ENCODE peak calls at places on chromosomes 7 and 10, in seven cellular contexts. Q is activated CD8-positive, alpha-beta memory T cell treated with anti-CD3 and anti-CD28 coated beads for 4 hours; N is naive thymus-derived CD4-positive, alpha-beta T cell; P is cardiac septum; H is PC-3; W is PC-9; E is stimulated activated CD4-positive, alpha-beta T cell treated with anti-CD3 and anti-CD28 coated beads, Interleukin-4, amount 100 ng/mL, for 1 hour. R is an unnamed sample.
A peak's percentile ranks its signal among the peaks of the same experiment; 100 is the strongest.

GRCh38 chr10:50326757-50327701 is 75.7 kb upstream of the ASAH2 start:
- DNase-seq in Q (no peak), H (peak; percentile 100), E (no peak), P (no peak), W (no peak), N (no peak), R (peak; percentile 94)

GRCh38 chr7:25249772-25250171 is 21.5 kb upstream of the NPVF start:
- DNase-seq in E (no peak), Q (no peak), H (no peak), W (no peak), P (no peak), N (no peak), R (no peak)

GRCh38 chr7:32582036-32582435 is 86.7 kb downstream of the AVL9 start:
- DNase-seq in P (no peak), E (no peak), H (no peak), Q (no peak), N (no peak), W (no peak), R (no peak)

GRCh38 chr10:73650537-73651331 is 5.1 kb downstream of the SYNPO2L start:
- DNase-seq in P (peak; percentile 89), E (no peak), N (no peak), H (peak; percentile 53), W (no peak), Q (no peak), R (no peak)

GRCh38 chr10:28253174-28253783 is 49.6 kb downstream of the MPP7 start:
- DNase-seq in P (no peak), H (no peak), W (no peak), E (no peak), N (no peak), Q (no peak), R (no peak)

GRCh38 chr7:129853661-129854268 is 99.0 kb downstream of the UBE2H start:
- DNase-seq in W (peak; percentile 93), E (no peak), H (peak; percentile 75), P (no peak), Q (no peak), N (no peak), R (peak; percentile 97)

GRCh38 chr7:134510646-134511045 is 16.7 kb upstream of the AKR1B10 start:
- DNase-seq in N (no peak), E (no peak), W (no peak), H (no peak), P (no peak), Q (no peak), R (no peak)

GRCh38 chr10:122798704-122799231 is 46.9 kb downstream of the CUZD1 start:
- DNase-seq in E (no peak), P (no peak), Q (no peak), N (no peak), W (no peak), H (no peak), R (no peak)

GRCh38 chr10:17113889-17114288 is 15.7 kb downstream of the CUBN start:
- DNase-seq in P (no peak), E (no peak), W (no peak), H (no peak), N (no peak), Q (no peak), R (peak; percentile 68)

GRCh38 chr7:22378199-22378961 is 21.4 kb upstream of the RAPGEF5 start:
- DNase-seq in H (no peak), N (no peak), E (no peak), W (no peak), P (no peak), Q (no peak), R (no peak)

GRCh38 chr10:113853577-113854018 is 284 bp downstream of the DCLRE1A start:
- DNase-seq in P (no peak), H (peak; percentile 16), W (no peak), Q (no peak), E (no peak), N (no peak), R (no peak)

GRCh38 chr10:114110174-114110972 is 63.6 kb downstream of the CCDC186 start:
- DNase-seq in P (no peak), N (no peak), Q (no peak), E (no peak), W (no peak), H (peak; percentile 43), R (peak; percentile 50)

GRCh38 chr7:375491-375821 is 85.5 kb downstream of the FOXL3 start:
- DNase-seq in H (no peak), N (no peak), Q (no peak), P (peak; percentile 65), E (peak; percentile 0), W (no peak), R (no peak)

GRCh38 chr10:48496105-48496830 is 108.6 kb downstream of the ARHGAP22 start:
- DNase-seq in W (no peak), P (no peak), Q (no peak), N (no peak), E (no peak), H (no peak), R (no peak)

GRCh38 chr10:102418612-102419560 is at the start of gene PSD:
- DNase-seq in Q (no peak), P (no peak), H (no peak), W (no peak), N (no peak), E (no peak), R (no peak)

GRCh38 chr7:144941127-144941526 is 105.3 kb upstream of the TPK1 start:
- DNase-seq in N (no peak), Q (no peak), E (no peak), W (no peak), P (no peak), H (no peak), R (no peak)

GRCh38 chr7:41832936-41833335 is 130.0 kb upstream of the INHBA start:
- DNase-seq in E (no peak), P (no peak), Q (no peak), N (no peak), W (no peak), H (no peak), R (no peak)

GRCh38 chr7:43112941-43113621 is 634 bp downstream of the HECW1 start:
- DNase-seq in H (peak; percentile 29), Q (no peak), E (no peak), P (no peak), N (no peak), W (no peak), R (peak; percentile 46)

GRCh38 chr10:20622522-20623270 is 274.4 kb downstream of the NEBL start:
- DNase-seq in P (no peak), E (no peak), N (no peak), W (peak; percentile 80), H (peak; percentile 87), Q (no peak), R (peak; percentile 16)

GRCh38 chr7:108716783-108717182 is 147.1 kb downstream of the DNAJB9 start:
- DNase-seq in P (no peak), Q (no peak), E (no peak), N (no peak), H (peak; percentile 57), W (no peak), R (no peak)

GRCh38 chr10:122127943-122128342 is 139.0 kb downstream of the TACC2 start:
- DNase-seq in N (no peak), W (no peak), Q (no peak), E (no peak), P (no peak), H (peak; percentile 25), R (peak; percentile 50)

GRCh38 chr7:70920886-70921285 is 211.1 kb upstream of the GALNT17 start:
- DNase-seq in H (no peak), N (no peak), Q (no peak), W (no peak), P (no peak), E (no peak), R (no peak)

GRCh38 chr10:22334414-22335203 is 10.7 kb upstream of the SPAG6 start:
- DNase-seq in N (no peak), P (no peak), Q (no peak), E (no peak), H (no peak), W (no peak), R (no peak)

R was measured in MCF 10A.